ENCODE peak calls at places on chromosome 2, in eight cellular contexts. O is DND-41, L is breast epithelium, I is WERI-Rb-1, F is left ventricle myocardium inferior, G is Karpas-422, C is fibroblast of mammary gland, Z is AG04450. X is an unnamed sample.

GRCh38 chr2:189609423-189609816 is 28.8 kb upstream of the SLC40A1 start:
- DNase-seq in O (no peak), L (no peak), I (no peak), F (no peak), G (no peak), C (peak), Z (no peak), X (no peak)

GRCh38 chr2:47174731-47175361 is 19.7 kb upstream of the STPG4 start:
- DNase-seq in O (peak), L (peak), I (no peak), F (no peak), G (peak), C (peak), Z (no peak), X (no peak)

GRCh38 chr2:70094978-70095832 is 7.9 kb downstream of the PCBP1 start:
- DNase-seq in O (peak), L (peak), I (no peak), F (peak), G (peak), C (peak), Z (no peak), X (peak)

GRCh38 chr2:226273440-226273839 is 526.2 kb downstream of the IRS1 start:
- DNase-seq in O (no peak), L (no peak), I (no peak), F (no peak), G (no peak), C (peak), Z (no peak), X (no peak)

GRCh38 chr2:21228041-21228895 is 104.5 kb downstream of the TDRD15 start:
- DNase-seq in O (no peak), L (no peak), I (no peak), F (no peak), G (no peak), C (no peak), Z (no peak), X (no peak)

GRCh38 chr2:28623582-28624405 is 127.8 kb upstream of the PPP1CB start:
- DNase-seq in O (no peak), L (no peak), I (no peak), F (no peak), G (no peak), C (no peak), Z (no peak), X (no peak)

GRCh38 chr2:224284134-224284946 is 117.6 kb downstream of the FAM124B start:
- DNase-seq in O (no peak), L (no peak), I (peak), F (no peak), G (peak), C (peak), Z (no peak), X (no peak)

GRCh38 chr2:199485732-199486335 is 28.1 kb upstream of the SATB2 start:
- DNase-seq in O (peak), L (no peak), I (peak), F (no peak), G (peak), C (peak), Z (no peak), X (peak)

GRCh38 chr2:60157283-60157682 is 396.2 kb downstream of the BCL11A start:
- DNase-seq in O (no peak), L (no peak), I (no peak), F (no peak), G (no peak), C (no peak), Z (no peak), X (no peak)

GRCh38 chr2:103991591-103991990 is 862.3 kb upstream of the POU3F3 start:
- DNase-seq in O (no peak), L (no peak), I (no peak), F (no peak), G (peak), C (no peak), Z (no peak), X (no peak)

GRCh38 chr2:99811544-99811943 is 321.7 kb upstream of the REV1 start:
- DNase-seq in O (no peak), L (no peak), I (no peak), F (no peak), G (no peak), C (peak), Z (peak), X (no peak)

GRCh38 chr2:234517971-234518370 is 21.1 kb upstream of the ARL4C start:
- DNase-seq in O (no peak), L (no peak), I (no peak), F (no peak), G (no peak), C (no peak), Z (no peak), X (no peak)

GRCh38 chr2:220887880-220888279 is 684.2 kb downstream of the EPHA4 start:
- DNase-seq in O (no peak), L (no peak), I (no peak), F (no peak), G (no peak), C (no peak), Z (no peak), X (no peak)

GRCh38 chr2:16525265-16525887 is 140.3 kb downstream of the CYRIA start:
- DNase-seq in O (peak), L (no peak), I (peak), F (no peak), G (peak), C (peak), Z (no peak), X (no peak)

GRCh38 chr2:240836781-240837467 is 16.9 kb upstream of the KIF1A start:
- DNase-seq in O (no peak), L (no peak), I (no peak), F (peak), G (no peak), C (peak), Z (peak), X (no peak)

GRCh38 chr2:69966496-69966895 is 5.1 kb upstream of the ASPRV1 start:
- DNase-seq in O (no peak), L (no peak), I (no peak), F (no peak), G (no peak), C (no peak), Z (no peak), X (no peak)

GRCh38 chr2:100948965-100949364 is 53.1 kb upstream of the RPL31 start:
- DNase-seq in O (no peak), L (no peak), I (no peak), F (no peak), G (no peak), C (no peak), Z (no peak), X (no peak)

GRCh38 chr2:66283776-66284175 is 151.1 kb upstream of the MEIS1 start:
- DNase-seq in O (no peak), L (no peak), I (no peak), F (no peak), G (no peak), C (no peak), Z (no peak), X (no peak)

GRCh38 chr2:181680055-181680936 is at the start of gene NEUROD1:
- DNase-seq in O (no peak), L (no peak), I (peak), F (no peak), G (no peak), C (no peak), Z (no peak), X (no peak)

GRCh38 chr2:178306351-178307073 is 112.2 kb downstream of the OSBPL6 start:
- DNase-seq in O (peak), L (no peak), I (peak), F (no peak), G (peak), C (peak), Z (no peak), X (peak)

GRCh38 chr2:54639609-54640008 is 83.9 kb upstream of the EML6 start:
- DNase-seq in O (no peak), L (no peak), I (no peak), F (no peak), G (no peak), C (peak), Z (no peak), X (no peak)

GRCh38 chr2:70523996-70524965 is 29.3 kb downstream of the TGFA start:
- DNase-seq in O (peak), L (peak), I (no peak), F (peak), G (no peak), C (peak), Z (no peak), X (peak)

GRCh38 chr2:1283020-1283801 is 130.1 kb upstream of the TPO start:
- DNase-seq in O (no peak), L (no peak), I (no peak), F (no peak), G (no peak), C (no peak), Z (no peak), X (no peak)

GRCh38 chr2:46230115-46230571 is 67.1 kb upstream of the EPAS1 start:
- DNase-seq in O (peak), L (no peak), I (no peak), F (peak), G (no peak), C (no peak), Z (no peak), X (peak)

GRCh38 chr2:17083902-17084301 is 418.3 kb upstream of the CYRIA start:
- DNase-seq in O (no peak), L (no peak), I (peak), F (no peak), G (no peak), C (no peak), Z (peak), X (no peak)

GRCh38 chr2:240962371-240963064 is 35.9 kb upstream of the SNED1 start:
- DNase-seq in O (peak), L (peak), I (no peak), F (peak), G (no peak), C (peak), Z (no peak), X (peak)

GRCh38 chr2:9654429-9655100 is 23.8 kb upstream of the YWHAQ start:
- DNase-seq in O (no peak), L (no peak), I (no peak), F (no peak), G (no peak), C (no peak), Z (no peak), X (no peak)

GRCh38 chr2:223781560-223781959 is 55.8 kb downstream of the AP1S3 start:
- DNase-seq in O (no peak), L (no peak), I (no peak), F (no peak), G (no peak), C (no peak), Z (no peak), X (no peak)

GRCh38 chr2:54595999-54596903 is 127.2 kb upstream of the EML6 start:
- DNase-seq in O (peak), L (no peak), I (no peak), F (peak), G (no peak), C (no peak), Z (no peak), X (no peak)

GRCh38 chr2:239561448-239562001 is 160.7 kb upstream of the HDAC4 start:
- DNase-seq in O (no peak), L (peak), I (no peak), F (peak), G (no peak), C (peak), Z (no peak), X (no peak)

GRCh38 chr2:7927694-7928093 is 754.2 kb upstream of the ID2 start:
- DNase-seq in O (no peak), L (no peak), I (no peak), F (no peak), G (no peak), C (peak), Z (no peak), X (no peak)

GRCh38 chr2:62897187-62897827 is 153.3 kb upstream of the OTX1 start:
- DNase-seq in O (no peak), L (no peak), I (no peak), F (no peak), G (no peak), C (no peak), Z (no peak), X (no peak)
- H3K4me3 ChIP-seq in O (no peak), L (no peak), I (no peak), F (no peak), G (no peak), C (no peak), Z (no peak), X (no peak)

GRCh38 chr2:213150315-213150951 is 979 bp downstream of the IKZF2 start:
- DNase-seq in O (peak), L (no peak), I (peak), F (peak), G (no peak), C (peak), Z (no peak), X (no peak)

GRCh38 chr2:213149332-213149875 is 2.0 kb downstream of the IKZF2 start:
- DNase-seq in O (peak), L (no peak), I (no peak), F (no peak), G (no peak), C (peak), Z (no peak), X (no peak)

GRCh38 chr2:213149949-213150314 is 1.5 kb downstream of the IKZF2 start:
- DNase-seq in O (no peak), L (no peak), I (no peak), F (no peak), G (no peak), C (no peak), Z (no peak), X (no peak)

GRCh38 chr2:213147550-213147949 is 3.9 kb downstream of the IKZF2 start:
- DNase-seq in O (peak), L (no peak), I (no peak), F (no peak), G (no peak), C (no peak), Z (no peak), X (no peak)

DNA sequence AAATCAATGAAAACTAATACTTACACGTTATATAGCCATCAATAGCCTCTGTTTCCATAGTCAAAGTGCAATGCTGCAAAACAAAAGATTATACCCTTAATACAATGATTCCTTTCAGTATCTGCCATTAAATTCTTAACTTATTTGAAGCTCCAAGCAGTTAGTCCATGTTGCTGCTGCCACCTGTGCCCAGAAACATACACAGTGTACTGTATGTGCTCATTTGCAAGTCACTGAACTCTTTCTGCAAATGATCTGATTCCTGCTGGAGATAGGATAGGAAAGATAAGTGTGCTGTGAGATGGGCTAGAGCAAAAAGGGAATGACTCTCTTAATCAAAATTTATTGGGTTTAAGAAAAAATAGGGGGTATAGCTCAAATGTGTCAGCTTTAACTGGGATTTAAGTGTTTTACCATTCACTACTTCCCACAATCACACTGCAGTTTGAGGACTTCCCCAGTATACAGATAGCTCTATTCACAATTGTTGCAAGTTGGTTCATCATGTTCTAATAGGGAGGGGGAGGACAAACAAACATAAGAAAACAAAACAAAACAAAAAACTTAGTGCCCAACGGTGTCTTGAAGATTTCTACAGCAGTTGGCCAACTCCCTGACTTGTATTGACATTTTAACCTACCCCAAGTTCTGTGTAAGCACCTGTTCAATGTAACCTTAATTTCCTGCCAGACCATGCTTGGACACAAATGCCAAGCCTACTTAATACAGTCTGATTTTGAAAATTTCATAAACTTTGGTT is 2.7 kb downstream of the IKZF2 start:
- DNase-seq in O (peak), L (no peak), I (no peak), F (no peak), G (no peak), C (no peak), Z (no peak), X (no peak)
- H3K4me3 ChIP-seq in O (peak), L (peak), I (no peak), F (peak), G (no peak), C (peak), Z (peak), X (peak)

GRCh38 chr2:147846382-147847081 is 1.7 kb downstream of the ACVR2A start:
- DNase-seq in O (no peak), L (no peak), I (no peak), F (no peak), G (no peak), C (no peak), Z (no peak), X (no peak)
- H3K4me3 ChIP-seq in O (no peak), L (peak), I (peak), F (peak), G (no peak), C (peak), Z (peak), X (peak)

GRCh38 chr2:86831537-86831936 is 30.1 kb downstream of the CD8B start:
- DNase-seq in O (no peak), L (no peak), I (no peak), F (no peak), G (peak), C (no peak), Z (no peak), X (no peak)
- H3K4me3 ChIP-seq in O (no peak), L (no peak), I (no peak), F (no peak), G (no peak), C (no peak), Z (no peak), X (no peak)

DNA sequence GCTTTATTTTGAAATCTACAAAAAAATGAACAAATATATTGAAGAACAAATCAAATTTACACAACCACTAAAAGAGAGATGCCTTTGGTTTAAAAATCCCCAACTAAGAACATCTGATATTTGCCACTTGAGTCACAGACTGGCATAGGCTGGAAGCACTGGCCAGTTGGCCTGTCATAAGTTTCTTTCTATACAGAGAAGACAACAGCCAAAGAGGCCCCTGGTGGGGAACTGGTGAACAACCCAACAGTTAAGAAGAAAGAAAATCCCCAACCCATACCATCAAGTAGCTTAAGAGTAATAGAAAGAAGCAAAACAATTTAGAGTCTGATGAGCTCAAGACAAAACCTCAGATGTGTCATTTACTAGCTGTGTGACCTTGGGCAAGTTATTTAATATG is 45.5 kb downstream of the OSR1 start:
- DNase-seq in O (no peak), L (no peak), I (peak), F (no peak), G (peak), C (peak), Z (peak), X (no peak)
- H3K4me3 ChIP-seq in O (no peak), L (no peak), I (no peak), F (no peak), G (no peak), C (no peak), Z (no peak), X (no peak)

GRCh38 chr2:213199871-213200270 is 48.5 kb upstream of the IKZF2 start:
- DNase-seq in O (no peak), L (no peak), I (no peak), F (no peak), G (no peak), C (peak), Z (no peak), X (no peak)
- H3K4me3 ChIP-seq in O (no peak), L (no peak), I (no peak), F (no peak), G (no peak), C (no peak), Z (no peak), X (no peak)

GRCh38 chr2:196421880-196422279 is 217.6 kb upstream of the CCDC150 start:
- DNase-seq in O (no peak), L (no peak), I (no peak), F (no peak), G (peak), C (no peak), Z (no peak), X (no peak)
- H3K4me3 ChIP-seq in O (no peak), L (no peak), I (no peak), F (no peak), G (no peak), C (no peak), Z (no peak), X (no peak)